ENCODE peak calls at places on chromosomes 4 and X, in eight cellular contexts. One of them, this sample, is unnamed.

GRCh38 chr4:107814758-107815552 is 9.8 kb upstream of the SGMS2 start:
- DNase-seq in IMR-90: no peak
- DNase-seq in CD8-positive, alpha-beta T cell: no peak
- DNase-seq in heart right ventricle: no peak
- DNase-seq in A549: no peak
- DNase-seq in HepG2: no peak
- DNase-seq in fibroblast of lung: no peak
- DNase-seq in tibial artery: no peak
- DNase-seq in this sample: no peak

GRCh38 chr4:1752284-1753041 is 31.1 kb downstream of the TACC3 start:
- DNase-seq in IMR-90: peak; percentile 7
- DNase-seq in CD8-positive, alpha-beta T cell: no peak
- DNase-seq in heart right ventricle: no peak
- DNase-seq in A549: no peak
- DNase-seq in HepG2: peak; percentile 69
- DNase-seq in fibroblast of lung: no peak
- DNase-seq in tibial artery: no peak
- DNase-seq in this sample: no peak

GRCh38 chrX:140440891-140441290 is 64.0 kb downstream of the SOX3 start:
- DNase-seq in IMR-90: peak; percentile 5
- DNase-seq in CD8-positive, alpha-beta T cell: no peak
- DNase-seq in heart right ventricle: no peak
- DNase-seq in A549: no peak
- DNase-seq in HepG2: no peak
- DNase-seq in fibroblast of lung: peak; percentile 21
- DNase-seq in tibial artery: no peak
- DNase-seq in this sample: no peak

GRCh38 chrX:41334866-41335589 is 1.1 kb downstream of the DDX3X start:
- DNase-seq in IMR-90: peak; percentile 62
- DNase-seq in CD8-positive, alpha-beta T cell: peak; percentile 35
- DNase-seq in heart right ventricle: peak; percentile 64
- DNase-seq in A549: peak; percentile 44
- DNase-seq in HepG2: no peak
- DNase-seq in fibroblast of lung: peak; percentile 59
- DNase-seq in tibial artery: peak; percentile 63
- DNase-seq in this sample: peak; percentile 89

GRCh38 chrX:46400530-46400929 is 144.7 kb downstream of the ZNF674 start:
- DNase-seq in IMR-90: no peak
- DNase-seq in CD8-positive, alpha-beta T cell: no peak
- DNase-seq in heart right ventricle: no peak
- DNase-seq in A549: no peak
- DNase-seq in HepG2: no peak
- DNase-seq in fibroblast of lung: no peak
- DNase-seq in tibial artery: no peak
- DNase-seq in this sample: no peak

GRCh38 chrX:8906299-8906698 is 105.1 kb upstream of the FAM9A start:
- DNase-seq in IMR-90: no peak
- DNase-seq in CD8-positive, alpha-beta T cell: no peak
- DNase-seq in heart right ventricle: no peak
- DNase-seq in A549: no peak
- DNase-seq in HepG2: no peak
- DNase-seq in fibroblast of lung: peak; percentile 21
- DNase-seq in tibial artery: no peak
- DNase-seq in this sample: no peak

GRCh38 chr4:1723131-1723801 is 1.9 kb downstream of the TACC3 start:
- DNase-seq in IMR-90: no peak
- DNase-seq in CD8-positive, alpha-beta T cell: no peak
- DNase-seq in heart right ventricle: no peak
- DNase-seq in A549: no peak
- DNase-seq in HepG2: no peak
- DNase-seq in fibroblast of lung: no peak
- DNase-seq in tibial artery: peak; percentile 18
- DNase-seq in this sample: no peak

GRCh38 chr4:66639361-66639760 is 905.9 kb downstream of the CENPC start:
- DNase-seq in IMR-90: no peak
- DNase-seq in CD8-positive, alpha-beta T cell: no peak
- DNase-seq in heart right ventricle: no peak
- DNase-seq in A549: no peak
- DNase-seq in HepG2: no peak
- DNase-seq in fibroblast of lung: no peak
- DNase-seq in tibial artery: no peak
- DNase-seq in this sample: no peak

GRCh38 chrX:94908171-94908570 is 1234.2 kb downstream of the FAM133A start:
- DNase-seq in IMR-90: no peak
- DNase-seq in CD8-positive, alpha-beta T cell: no peak
- DNase-seq in heart right ventricle: peak; percentile 10
- DNase-seq in A549: no peak
- DNase-seq in HepG2: no peak
- DNase-seq in fibroblast of lung: no peak
- DNase-seq in tibial artery: no peak
- DNase-seq in this sample: no peak

GRCh38 chr4:147984065-147984777 is 252.3 kb downstream of the ARHGAP10 start:
- DNase-seq in IMR-90: peak; percentile 54
- DNase-seq in CD8-positive, alpha-beta T cell: no peak
- DNase-seq in heart right ventricle: peak; percentile 27
- DNase-seq in A549: peak; percentile 8
- DNase-seq in HepG2: peak; percentile 38
- DNase-seq in fibroblast of lung: peak; percentile 58
- DNase-seq in tibial artery: no peak
- DNase-seq in this sample: no peak

GRCh38 chr4:67556426-67556825 is 2.1 kb upstream of the STAP1 start:
- DNase-seq in IMR-90: no peak
- DNase-seq in CD8-positive, alpha-beta T cell: no peak
- DNase-seq in heart right ventricle: no peak
- DNase-seq in A549: no peak
- DNase-seq in HepG2: no peak
- DNase-seq in fibroblast of lung: no peak
- DNase-seq in tibial artery: no peak
- DNase-seq in this sample: no peak

GRCh38 chrX:53305996-53306937 is 24.9 kb upstream of the IQSEC2 start:
- DNase-seq in IMR-90: no peak
- DNase-seq in CD8-positive, alpha-beta T cell: no peak
- DNase-seq in heart right ventricle: no peak
- DNase-seq in A549: no peak
- DNase-seq in HepG2: no peak
- DNase-seq in fibroblast of lung: no peak
- DNase-seq in tibial artery: no peak
- DNase-seq in this sample: no peak

GRCh38 chr4:110055014-110055768 is 142.5 kb downstream of the EGF start:
- DNase-seq in IMR-90: peak; percentile 28
- DNase-seq in CD8-positive, alpha-beta T cell: no peak
- DNase-seq in heart right ventricle: no peak
- DNase-seq in A549: no peak
- DNase-seq in HepG2: peak; percentile 34
- DNase-seq in fibroblast of lung: no peak
- DNase-seq in tibial artery: no peak
- DNase-seq in this sample: no peak

DNA sequence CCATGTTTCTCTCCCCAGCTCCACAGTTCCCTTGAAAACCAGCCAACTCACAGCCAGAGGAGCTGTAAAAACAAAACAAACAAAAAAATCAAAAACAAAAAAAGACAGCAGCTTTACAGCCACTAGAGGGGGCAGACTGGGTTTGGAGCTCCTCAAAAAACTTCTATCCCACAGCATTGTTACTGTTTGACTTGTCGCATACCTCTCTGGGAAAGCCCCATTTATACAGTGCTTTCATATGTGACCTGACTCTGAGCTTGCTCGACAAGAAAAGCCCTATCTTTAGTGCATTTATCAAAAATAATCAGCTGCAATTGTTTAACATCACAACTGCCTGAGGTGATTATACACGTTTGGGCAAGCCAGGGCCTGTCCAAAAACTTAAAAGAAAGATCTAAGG is 21.6 kb downstream of the TSPAN6 start:
- DNase-seq in IMR-90: peak; percentile 68
- DNase-seq in CD8-positive, alpha-beta T cell: no peak
- DNase-seq in heart right ventricle: peak; percentile 12
- DNase-seq in A549: peak; percentile 60
- DNase-seq in HepG2: peak; percentile 57
- DNase-seq in fibroblast of lung: peak; percentile 67
- DNase-seq in tibial artery: no peak
- DNase-seq in this sample: no peak
- TF ChIP-seq CTCF in IMR-90: peak; percentile 64
- TF ChIP-seq CTCF in CD8-positive, alpha-beta T cell: no peak
- TF ChIP-seq CTCF in heart right ventricle: peak; percentile 45
- TF ChIP-seq CTCF in A549: peak; percentile 47
- TF ChIP-seq CTCF in HepG2: peak; percentile 50
- TF ChIP-seq CTCF in fibroblast of lung: peak; percentile 53
- TF ChIP-seq CTCF in tibial artery: peak; percentile 7
- TF ChIP-seq CTCF in this sample: no peak

GRCh38 chr4:37664696-37665095 is 21.5 kb downstream of the RELL1 start:
- DNase-seq in IMR-90: no peak
- DNase-seq in CD8-positive, alpha-beta T cell: no peak
- DNase-seq in heart right ventricle: no peak
- DNase-seq in A549: no peak
- DNase-seq in HepG2: no peak
- DNase-seq in fibroblast of lung: no peak
- DNase-seq in tibial artery: no peak
- DNase-seq in this sample: no peak
- H3K27ac ChIP-seq in IMR-90: no peak overlapping the region
- H3K27ac ChIP-seq in CD8-positive, alpha-beta T cell: no peak overlapping the region
- H3K27ac ChIP-seq in heart right ventricle: peak overlapping the region; percentile 81
- H3K27ac ChIP-seq in A549: peak overlapping the region; percentile 56
- H3K27ac ChIP-seq in HepG2: peak overlapping the region; percentile 83
- H3K27ac ChIP-seq in fibroblast of lung: no peak overlapping the region
- H3K27ac ChIP-seq in tibial artery: peak overlapping the region; percentile 65
- H3K27ac ChIP-seq in this sample: peak overlapping the region; percentile 65

DNA sequence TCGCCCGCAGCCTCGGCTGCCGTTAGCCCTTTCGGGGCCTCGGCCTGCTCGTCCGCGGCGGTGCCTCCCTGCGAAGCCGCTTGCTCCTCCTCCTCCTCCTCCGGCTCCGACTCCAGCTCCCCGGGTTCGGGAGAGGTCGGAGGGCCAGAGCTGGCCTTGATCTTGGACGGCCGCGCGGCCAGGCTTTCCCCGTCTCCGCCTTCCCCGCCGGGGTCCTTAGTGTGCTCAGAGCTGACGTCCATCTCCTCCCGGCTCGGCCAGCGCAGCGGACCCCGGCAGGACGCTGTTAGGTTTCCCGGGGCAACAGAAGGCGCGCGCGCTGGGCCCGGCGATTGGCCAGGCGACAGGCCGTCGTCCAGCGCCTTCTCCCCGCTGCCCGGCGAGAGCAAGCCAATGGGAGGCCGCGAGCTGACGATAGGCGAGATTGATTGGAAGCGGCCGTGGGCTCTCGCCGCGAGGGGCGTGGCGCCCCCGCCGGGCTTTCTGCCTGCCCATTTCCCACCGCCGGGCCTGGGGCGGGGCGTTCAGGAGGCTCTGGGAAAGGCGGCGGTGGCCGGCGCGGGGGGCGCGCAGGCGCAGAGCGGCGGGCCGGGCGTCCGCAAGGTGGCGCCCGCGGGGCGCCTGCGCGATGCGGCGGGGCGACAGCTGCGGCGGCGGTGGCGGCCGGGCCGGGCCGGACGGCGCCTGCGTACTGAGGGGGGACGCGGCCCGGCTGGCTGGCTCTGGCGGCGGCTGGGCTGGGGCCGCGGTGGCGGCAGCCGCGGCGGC is at the start of gene TADA2B:
- DNase-seq in IMR-90: peak; percentile 97
- DNase-seq in CD8-positive, alpha-beta T cell: peak; percentile 85
- DNase-seq in heart right ventricle: peak; percentile 96
- DNase-seq in A549: peak; percentile 95
- DNase-seq in HepG2: peak; percentile 93
- DNase-seq in fibroblast of lung: peak; percentile 97
- DNase-seq in tibial artery: peak; percentile 96
- DNase-seq in this sample: peak; percentile 98
- TF ChIP-seq CTCF in IMR-90: peak; percentile 65
- TF ChIP-seq CTCF in CD8-positive, alpha-beta T cell: no peak
- TF ChIP-seq CTCF in heart right ventricle: peak; percentile 28
- TF ChIP-seq CTCF in A549: peak; percentile 57
- TF ChIP-seq CTCF in HepG2: peak; percentile 45
- TF ChIP-seq CTCF in fibroblast of lung: peak; percentile 5
- TF ChIP-seq CTCF in tibial artery: peak; percentile 79
- TF ChIP-seq CTCF in this sample: no peak

GRCh38 chrX:39753296-39753996 is 344.3 kb downstream of the BCOR start:
- DNase-seq in IMR-90: peak; percentile 73
- DNase-seq in CD8-positive, alpha-beta T cell: no peak
- DNase-seq in heart right ventricle: no peak
- DNase-seq in A549: peak; percentile 80
- DNase-seq in HepG2: no peak
- DNase-seq in fibroblast of lung: no peak
- DNase-seq in tibial artery: no peak
- DNase-seq in this sample: no peak

GRCh38 chrX:39757971-39758370 is 339.8 kb downstream of the BCOR start:
- DNase-seq in IMR-90: peak; percentile 68
- DNase-seq in CD8-positive, alpha-beta T cell: no peak
- DNase-seq in heart right ventricle: no peak
- DNase-seq in A549: no peak
- DNase-seq in HepG2: no peak
- DNase-seq in fibroblast of lung: no peak
- DNase-seq in tibial artery: no peak
- DNase-seq in this sample: no peak

GRCh38 chrX:39752820-39753219 is 344.9 kb downstream of the BCOR start:
- DNase-seq in IMR-90: peak; percentile 29
- DNase-seq in CD8-positive, alpha-beta T cell: no peak
- DNase-seq in heart right ventricle: no peak
- DNase-seq in A549: no peak
- DNase-seq in HepG2: no peak
- DNase-seq in fibroblast of lung: peak; percentile 43
- DNase-seq in tibial artery: no peak
- DNase-seq in this sample: no peak

GRCh38 chrX:39756086-39756883 is 341.5 kb downstream of the BCOR start:
- DNase-seq in IMR-90: no peak
- DNase-seq in CD8-positive, alpha-beta T cell: no peak
- DNase-seq in heart right ventricle: no peak
- DNase-seq in A549: peak; percentile 35
- DNase-seq in HepG2: no peak
- DNase-seq in fibroblast of lung: no peak
- DNase-seq in tibial artery: no peak
- DNase-seq in this sample: no peak

GRCh38 chrX:39755152-39756032 is 342.4 kb downstream of the BCOR start:
- DNase-seq in IMR-90: peak; percentile 93
- DNase-seq in CD8-positive, alpha-beta T cell: no peak
- DNase-seq in heart right ventricle: peak; percentile 68
- DNase-seq in A549: peak; percentile 97
- DNase-seq in HepG2: peak; percentile 63
- DNase-seq in fibroblast of lung: peak; percentile 93
- DNase-seq in tibial artery: peak; percentile 88
- DNase-seq in this sample: peak; percentile 95
- H3K27ac ChIP-seq in IMR-90: peak overlapping the region; percentile 63
- H3K27ac ChIP-seq in CD8-positive, alpha-beta T cell: no peak overlapping the region
- H3K27ac ChIP-seq in heart right ventricle: no peak overlapping the region
- H3K27ac ChIP-seq in A549: peak overlapping the region; percentile 99
- H3K27ac ChIP-seq in HepG2: no peak overlapping the region
- H3K27ac ChIP-seq in fibroblast of lung: peak overlapping the region; percentile 72
- H3K27ac ChIP-seq in tibial artery: peak overlapping the region; percentile 78
- H3K27ac ChIP-seq in this sample: peak overlapping the region; percentile 75

GRCh38 chr4:97978791-97979488 is 164.3 kb downstream of the STPG2 start:
- DNase-seq in IMR-90: no peak
- DNase-seq in CD8-positive, alpha-beta T cell: no peak
- DNase-seq in heart right ventricle: no peak
- DNase-seq in A549: no peak
- DNase-seq in HepG2: no peak
- DNase-seq in fibroblast of lung: no peak
- DNase-seq in tibial artery: no peak
- DNase-seq in this sample: no peak

GRCh38 chr4:97990409-97990808 is 152.9 kb downstream of the STPG2 start:
- DNase-seq in IMR-90: no peak
- DNase-seq in CD8-positive, alpha-beta T cell: no peak
- DNase-seq in heart right ventricle: no peak
- DNase-seq in A549: no peak
- DNase-seq in HepG2: no peak
- DNase-seq in fibroblast of lung: no peak
- DNase-seq in tibial artery: no peak
- DNase-seq in this sample: no peak

GRCh38 chr4:97987019-97987648 is 156.1 kb downstream of the STPG2 start:
- DNase-seq in IMR-90: no peak
- DNase-seq in CD8-positive, alpha-beta T cell: no peak
- DNase-seq in heart right ventricle: no peak
- DNase-seq in A549: peak; percentile 24
- DNase-seq in HepG2: peak; percentile 4
- DNase-seq in fibroblast of lung: peak; percentile 12
- DNase-seq in tibial artery: no peak
- DNase-seq in this sample: no peak

GRCh38 chr4:97984545-97985131 is 158.6 kb downstream of the STPG2 start:
- DNase-seq in IMR-90: no peak
- DNase-seq in CD8-positive, alpha-beta T cell: no peak
- DNase-seq in heart right ventricle: no peak
- DNase-seq in A549: peak; percentile 13
- DNase-seq in HepG2: no peak
- DNase-seq in fibroblast of lung: no peak
- DNase-seq in tibial artery: no peak
- DNase-seq in this sample: no peak
- TF ChIP-seq CTCF in IMR-90: no peak
- TF ChIP-seq CTCF in CD8-positive, alpha-beta T cell: no peak
- TF ChIP-seq CTCF in heart right ventricle: no peak
- TF ChIP-seq CTCF in A549: no peak
- TF ChIP-seq CTCF in HepG2: peak; percentile 8
- TF ChIP-seq CTCF in fibroblast of lung: no peak
- TF ChIP-seq CTCF in tibial artery: no peak
- TF ChIP-seq CTCF in this sample: no peak